ENCODE peak calls at places on chromosomes 1 and 21, in four cellular contexts. T, E, S and O are unnamed samples.

GRCh38 chr21:46455575-46456385 is 2.9 kb upstream of the DIP2A start:
- DNase-seq in E (no peak), S (no peak), T (no peak), O (no peak)

GRCh38 chr1:115329965-115330364 is 8.1 kb downstream of the NGF start:
- DNase-seq in S (no peak), E (no peak), T (no peak), O (no peak)

GRCh38 chr1:207875532-207875931 is 35.4 kb downstream of the CD34 start:
- DNase-seq in T (no peak), E (no peak), S (no peak), O (no peak)

GRCh38 chr1:43267291-43267805 is 2.4 kb upstream of the TMEM125 start:
- DNase-seq in T (no peak), S (peak), E (no peak), O (no peak)

GRCh38 chr1:16904560-16905111 is 8.9 kb downstream of the RNU1-2 start:
- DNase-seq in T (peak), E (peak), S (peak), O (peak)

GRCh38 chr1:247895976-247896375 is 589 bp downstream of the OR2W3 start:
- DNase-seq in E (no peak), S (no peak), T (no peak), O (no peak)

GRCh38 chr1:43206721-43207228 is 34.6 kb downstream of the CFAP57 start:
- DNase-seq in T (peak), S (peak), E (peak), O (no peak)

GRCh38 chr1:89578940-89579684 is 53.8 kb upstream of the LRRC8C start:
- DNase-seq in S (no peak), T (no peak), E (no peak), O (no peak)

GRCh38 chr1:14371806-14372497 is 226.5 kb upstream of the KAZN start:
- DNase-seq in E (no peak), S (no peak), T (no peak), O (no peak)

GRCh38 chr1:59657873-59658465 is 156.8 kb upstream of the HOOK1 start:
- DNase-seq in E (no peak), S (no peak), T (no peak), O (no peak)

GRCh38 chr1:16065197-16065576 is 8.3 kb downstream of the FAM131C start:
- DNase-seq in E (no peak), S (no peak), T (no peak), O (no peak)

GRCh38 chr1:56291374-56291841 is 288.0 kb downstream of the PLPP3 start:
- DNase-seq in S (no peak), T (peak), E (no peak), O (no peak)

GRCh38 chr1:164748253-164748899 is 189.4 kb downstream of the PBX1 start:
- DNase-seq in E (no peak), T (peak), S (peak), O (no peak)

DNA sequence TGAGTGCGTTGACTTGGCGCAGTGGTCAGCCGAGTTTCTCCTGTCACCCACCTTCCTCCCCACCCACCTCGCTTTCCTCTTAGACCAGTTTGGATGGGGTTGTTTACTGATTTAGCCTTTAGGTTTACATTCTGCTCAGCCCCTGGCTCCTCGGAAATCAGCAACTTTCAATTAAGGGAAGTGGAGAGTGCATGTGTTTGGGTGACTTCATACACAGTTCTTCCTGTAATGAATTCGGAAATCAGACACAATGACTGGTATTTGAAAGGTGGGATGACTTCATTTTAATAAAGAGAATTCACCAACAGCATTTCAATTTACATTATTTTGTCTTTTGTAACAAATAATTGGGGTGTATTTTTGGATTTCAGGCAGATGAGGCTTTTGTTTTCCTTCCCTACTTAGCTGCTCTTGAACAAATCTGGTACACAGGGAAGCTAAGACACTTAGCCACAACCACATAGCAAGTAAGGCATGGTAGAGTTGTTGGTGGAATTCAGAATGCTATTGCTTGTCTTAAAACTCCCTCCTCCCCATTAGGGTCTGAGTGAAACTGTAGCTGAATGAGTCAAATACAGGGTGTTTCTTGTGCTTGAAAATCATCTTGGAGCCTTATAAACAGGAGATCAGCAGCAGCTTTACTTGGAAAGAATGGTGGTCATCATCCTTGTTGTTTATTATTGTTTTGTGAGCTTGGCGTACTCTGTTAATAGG is 870 bp downstream of the STX12 start:
- DNase-seq in E (no peak), T (no peak), S (peak), O (no peak)
- TF ChIP-seq CTCF in E (no peak), T (no peak), S (no peak), O (no peak)

GRCh38 chr1:190320952-190321351 is 156.7 kb downstream of the BRINP3 start:
- DNase-seq in S (no peak), T (no peak), E (no peak), O (no peak)
- TF ChIP-seq CTCF in S (no peak), T (no peak), E (peak), O (no peak)

GRCh38 chr21:20045197-20045596 is 953.0 kb upstream of the NCAM2 start:
- DNase-seq in S (no peak), E (no peak), T (no peak), O (no peak)

GRCh38 chr21:20040768-20041167 is 957.4 kb upstream of the NCAM2 start:
- DNase-seq in T (no peak), S (peak), E (no peak), O (no peak)
- TF ChIP-seq CTCF in T (peak), S (peak), E (peak), O (no peak)

GRCh38 chr1:237804516-237804915 is 86.2 kb downstream of the ZP4 start:
- DNase-seq in E (no peak), S (no peak), T (no peak), O (no peak)

GRCh38 chr1:237794071-237794470 is 96.7 kb downstream of the ZP4 start:
- DNase-seq in S (no peak), T (no peak), E (no peak), O (no peak)

GRCh38 chr1:237795558-237795957 is 95.2 kb downstream of the ZP4 start:
- DNase-seq in S (no peak), E (no peak), T (no peak), O (no peak)

DNA sequence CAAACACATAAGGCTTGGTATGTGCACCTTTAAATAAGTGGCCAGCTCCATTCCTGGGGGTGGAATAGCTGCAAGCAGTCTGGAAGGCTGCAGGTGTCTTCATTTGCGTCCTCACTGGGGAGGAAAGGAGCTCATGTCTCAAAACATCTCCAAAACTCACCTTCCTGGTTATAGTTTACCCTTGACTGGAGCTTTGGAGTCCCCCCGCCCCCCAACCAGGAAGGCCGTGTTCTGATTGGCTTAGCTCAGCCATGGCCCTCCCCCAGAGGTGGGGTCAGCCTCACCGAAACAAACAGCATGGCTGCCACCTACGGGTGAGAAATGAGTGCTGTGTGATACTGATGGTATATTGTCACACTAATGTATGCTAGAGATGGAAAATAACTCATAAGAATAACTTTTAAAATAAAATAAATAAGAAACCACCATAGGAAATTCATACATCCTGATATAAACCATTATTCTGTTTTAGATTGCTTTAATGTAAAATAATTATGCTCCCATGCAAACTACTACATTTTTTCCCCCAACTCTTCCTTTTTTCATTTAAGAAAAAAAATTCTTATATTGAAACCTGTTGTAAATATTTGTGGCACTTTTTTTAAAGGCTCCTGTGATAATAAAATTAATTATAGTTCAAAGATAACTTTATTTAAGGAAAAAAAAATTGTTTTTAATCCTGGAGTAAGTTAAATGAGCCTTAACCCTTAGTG is 90.8 kb downstream of the ZP4 start:
- DNase-seq in E (peak), T (peak), S (peak), O (no peak)
- TF ChIP-seq CTCF in E (peak), T (peak), S (peak), O (no peak)

GRCh38 chr1:950881-951280 is 8.2 kb downstream of the NOC2L start:
- DNase-seq in E (no peak), S (no peak), T (no peak), O (no peak)

GRCh38 chr1:952603-953002 is 6.5 kb downstream of the NOC2L start:
- DNase-seq in S (no peak), T (no peak), E (no peak), O (no peak)

GRCh38 chr1:950268-950667 is 8.8 kb downstream of the NOC2L start:
- DNase-seq in S (no peak), E (no peak), T (no peak), O (no peak)

GRCh38 chr1:952201-952600 is 6.9 kb downstream of the NOC2L start:
- DNase-seq in E (no peak), T (no peak), S (no peak), O (no peak)

DNA sequence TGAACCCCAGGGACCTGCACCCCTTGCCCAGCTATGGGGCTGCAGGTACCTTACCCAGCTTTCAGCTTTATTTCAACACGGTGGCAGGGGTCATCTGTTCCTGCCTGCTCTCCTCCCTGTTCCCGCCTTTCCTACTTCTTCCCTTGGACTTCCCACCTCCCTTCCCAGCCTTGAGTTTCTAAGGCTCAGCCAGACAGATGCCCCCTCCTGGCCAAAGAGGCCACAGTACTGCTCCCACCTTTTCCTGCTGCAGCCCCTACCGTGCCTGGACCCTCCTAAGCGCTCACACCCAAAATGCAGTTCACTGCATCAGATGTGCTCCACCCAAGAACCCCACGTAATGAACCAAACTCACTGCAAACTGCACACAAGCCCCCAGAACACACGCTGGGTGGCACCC is 7.7 kb downstream of the NOC2L start:
- DNase-seq in E (no peak), T (no peak), S (no peak), O (no peak)
- TF ChIP-seq CTCF in E (peak), T (peak), S (no peak), O (no peak)

DNA sequence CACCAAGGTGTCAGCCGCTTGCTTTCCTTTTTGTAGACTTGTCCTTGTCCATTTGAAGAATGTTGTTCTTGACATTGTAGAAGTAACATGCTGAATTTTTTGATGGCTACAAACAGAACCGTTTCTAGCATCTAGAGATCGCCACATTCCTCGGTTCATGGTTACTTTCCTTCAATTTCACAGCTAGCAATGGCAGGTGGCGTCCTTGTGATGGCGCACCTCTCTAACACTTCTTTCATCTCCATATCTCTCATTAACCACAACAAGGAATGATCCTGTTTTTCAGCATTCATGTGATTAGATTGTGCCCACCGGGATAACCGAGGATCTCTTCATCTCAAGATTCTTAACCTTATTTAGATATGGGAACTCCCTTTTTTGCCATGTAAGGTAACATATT is 2129.8 kb downstream of the NCAM2 start:
- DNase-seq in E (no peak), S (no peak), T (no peak), O (no peak)
- TF ChIP-seq CTCF in E (peak), S (no peak), T (no peak), O (no peak)

GRCh38 chr21:16145052-16145451 is 415.3 kb downstream of the USP25 start:
- DNase-seq in T (no peak), S (no peak), E (no peak), O (no peak)
- TF ChIP-seq CTCF in T (no peak), S (no peak), E (no peak), O (no peak)